ENCODE peak calls at places on chromosomes 3 and 15, in ten cellular contexts. X is caudate nucleus; P is DND-41; E is uterus; W is gastrocnemius medialis; H is RWPE1; F is dorsolateral prefrontal cortex; G is AG04450; C is neuronal stem cell; D is CD8-positive, alpha-beta memory T cell. T is an unnamed sample.

GRCh38 chr3:128170866-128171516 is 17.7 kb downstream of the EEFSEC start:
- DNase-seq in H (peak; percentile 81), P (peak; percentile 22), W (peak; percentile 23), D (no peak), F (no peak), G (peak; percentile 67), X (peak; percentile 4), C (peak; percentile 50), E (peak; percentile 78), T (no peak)

GRCh38 chr3:46059432-46059831 is 32.1 kb upstream of the XCR1 start:
- DNase-seq in X (no peak), G (no peak), H (no peak), E (no peak), P (no peak), F (no peak), D (no peak), W (no peak), C (no peak), T (no peak)

GRCh38 chr15:31338879-31339557 is 12.4 kb downstream of the KLF13 start:
- DNase-seq in H (no peak), F (no peak), D (no peak), P (no peak), E (peak; percentile 75), G (peak; percentile 29), W (no peak), X (no peak), C (no peak), T (no peak)

GRCh38 chr3:32457971-32458471 is 44.6 kb downstream of the CMTM6 start:
- DNase-seq in P (no peak), F (no peak), E (no peak), W (no peak), H (no peak), C (no peak), X (no peak), D (peak; percentile 42), G (no peak), T (peak; percentile 54)

GRCh38 chr3:11154036-11154952 is at the start of gene HRH1:
- DNase-seq in W (no peak), P (no peak), H (peak; percentile 13), D (no peak), G (no peak), F (no peak), C (peak; percentile 24), E (no peak), X (no peak), T (no peak)

GRCh38 chr3:49471856-49472495 is 1.9 kb downstream of the DAG1 start:
- DNase-seq in X (no peak), W (peak; percentile 77), C (no peak), P (no peak), H (no peak), G (no peak), D (no peak), E (no peak), F (no peak), T (no peak)

GRCh38 chr3:112958749-112959560 is 15.9 kb downstream of the CD200R1 start:
- DNase-seq in H (no peak), C (no peak), W (no peak), P (no peak), G (no peak), D (no peak), F (no peak), E (no peak), X (no peak), T (no peak)

GRCh38 chr15:32747886-32748285 is 30.1 kb downstream of the GREM1 start:
- DNase-seq in G (no peak), H (no peak), X (no peak), W (no peak), F (no peak), E (no peak), P (no peak), C (no peak), D (no peak), T (no peak)

GRCh38 chr3:58260733-58261132 is 23.1 kb downstream of the ABHD6 start:
- DNase-seq in D (no peak), P (no peak), H (no peak), E (no peak), W (peak; percentile 22), G (no peak), F (no peak), C (no peak), X (no peak), T (no peak)

GRCh38 chr3:191952186-191952585 is 491.2 kb downstream of the PYDC2 start:
- DNase-seq in G (no peak), H (no peak), P (no peak), F (no peak), E (no peak), X (no peak), D (no peak), C (no peak), W (no peak), T (no peak)

GRCh38 chr3:124985358-124985757 is 50.8 kb upstream of the MUC13 start:
- DNase-seq in C (no peak), F (no peak), G (peak; percentile 42), P (no peak), D (no peak), X (no peak), W (peak; percentile 16), H (peak; percentile 79), E (no peak), T (no peak)

GRCh38 chr3:177451277-177451880 is 254.1 kb upstream of the TBL1XR1 start:
- DNase-seq in P (no peak), F (no peak), G (no peak), D (no peak), E (no peak), X (no peak), W (no peak), C (no peak), H (no peak), T (no peak)

GRCh38 chr3:294581-294980 is 98.0 kb downstream of the CHL1 start:
- DNase-seq in D (no peak), C (no peak), H (no peak), X (no peak), W (no peak), P (no peak), F (no peak), G (no peak), E (no peak), T (no peak)

GRCh38 chr3:71579934-71580318 is 3.6 kb downstream of the FOXP1 start:
- DNase-seq in X (no peak), F (no peak), G (no peak), D (no peak), P (peak; percentile 10), W (no peak), E (peak; percentile 29), C (no peak), H (no peak), T (no peak)

GRCh38 chr15:65416845-65417416 is 5.8 kb downstream of the IGDCC4 start:
- DNase-seq in H (no peak), X (no peak), E (peak; percentile 61), G (no peak), D (no peak), P (no peak), F (no peak), C (peak; percentile 67), W (peak; percentile 56), T (no peak)
- H3K27ac ChIP-seq in H (no peak overlapping the region), X (no peak overlapping the region), E (peak overlapping the region; percentile 14), G (no peak overlapping the region), D (no peak overlapping the region), P (no peak overlapping the region), F (peak overlapping the region; percentile 31), C (peak overlapping the region; percentile 99), W (peak overlapping the region; percentile 58), T (no peak overlapping the region)

DNA sequence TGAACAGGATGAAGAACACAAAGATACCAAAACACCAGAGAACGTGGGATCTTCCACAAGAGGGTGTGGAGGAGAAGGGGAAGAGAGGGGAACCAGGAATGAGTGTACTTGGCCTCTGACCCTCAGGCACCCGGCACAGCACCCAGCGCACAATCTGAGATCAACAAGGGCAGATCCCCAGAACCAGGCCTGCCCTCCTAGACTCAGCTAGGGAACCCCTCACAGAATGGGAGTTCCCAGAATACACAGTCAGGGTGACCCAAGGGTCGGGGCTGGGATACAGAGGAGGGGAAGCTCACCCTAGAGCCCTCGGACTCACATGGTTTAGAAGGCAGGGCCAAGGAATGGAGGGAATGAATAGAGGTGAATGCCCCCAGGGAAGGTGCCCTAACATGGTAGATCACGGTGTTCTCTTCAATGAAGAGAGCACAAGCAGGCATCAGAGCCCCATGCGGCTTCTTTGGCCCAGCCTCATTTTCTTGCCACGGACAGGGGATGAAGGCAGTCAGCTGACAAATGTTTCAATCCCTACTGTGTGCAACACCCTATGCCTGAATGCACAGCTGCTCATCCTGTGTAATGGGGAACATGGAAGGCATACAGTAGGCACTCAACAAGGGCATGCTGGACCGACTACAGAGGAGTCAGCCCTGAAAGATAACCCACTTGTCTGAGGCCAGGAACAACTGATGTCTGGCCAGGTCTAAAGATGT is 13.1 kb downstream of the BMF start:
- DNase-seq in C (no peak), F (no peak), E (no peak), G (no peak), D (no peak), P (no peak), H (no peak), W (no peak), X (no peak), T (no peak)
- H3K27ac ChIP-seq in C (no peak overlapping the region), F (no peak overlapping the region), E (peak overlapping the region; percentile 95), G (peak overlapping the region; percentile 3), D (no peak overlapping the region), P (no peak overlapping the region), H (no peak overlapping the region), W (peak overlapping the region; percentile 65), X (peak overlapping the region; percentile 11), T (no peak overlapping the region)

DNA sequence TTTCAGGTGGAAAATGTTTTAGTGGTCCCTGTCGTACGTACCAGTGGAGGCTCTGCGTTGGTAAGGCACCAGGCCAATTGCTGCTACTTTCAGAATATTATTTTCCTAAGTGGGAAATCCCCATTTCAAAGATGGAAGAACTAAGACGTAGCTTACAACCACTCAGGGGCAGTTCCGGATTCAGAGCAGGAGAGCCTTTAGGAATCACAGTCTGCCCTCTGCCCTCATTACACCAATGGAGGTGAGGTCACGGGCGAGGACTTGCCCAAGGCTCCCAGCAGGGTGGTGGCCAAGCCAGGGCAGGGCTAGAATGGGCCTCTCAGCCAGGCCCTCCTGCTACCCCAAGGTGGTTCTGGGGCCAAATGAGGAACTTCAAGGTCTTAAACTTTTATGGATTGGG is 72.6 kb downstream of the RASGRF1 start:
- DNase-seq in P (no peak), E (no peak), C (no peak), X (no peak), H (no peak), G (no peak), D (no peak), F (no peak), W (no peak), T (no peak)
- H3K27ac ChIP-seq in P (no peak overlapping the region), E (no peak overlapping the region), C (no peak overlapping the region), X (no peak overlapping the region), H (no peak overlapping the region), G (no peak overlapping the region), D (no peak overlapping the region), F (no peak overlapping the region), W (no peak overlapping the region), T (no peak overlapping the region)

DNA sequence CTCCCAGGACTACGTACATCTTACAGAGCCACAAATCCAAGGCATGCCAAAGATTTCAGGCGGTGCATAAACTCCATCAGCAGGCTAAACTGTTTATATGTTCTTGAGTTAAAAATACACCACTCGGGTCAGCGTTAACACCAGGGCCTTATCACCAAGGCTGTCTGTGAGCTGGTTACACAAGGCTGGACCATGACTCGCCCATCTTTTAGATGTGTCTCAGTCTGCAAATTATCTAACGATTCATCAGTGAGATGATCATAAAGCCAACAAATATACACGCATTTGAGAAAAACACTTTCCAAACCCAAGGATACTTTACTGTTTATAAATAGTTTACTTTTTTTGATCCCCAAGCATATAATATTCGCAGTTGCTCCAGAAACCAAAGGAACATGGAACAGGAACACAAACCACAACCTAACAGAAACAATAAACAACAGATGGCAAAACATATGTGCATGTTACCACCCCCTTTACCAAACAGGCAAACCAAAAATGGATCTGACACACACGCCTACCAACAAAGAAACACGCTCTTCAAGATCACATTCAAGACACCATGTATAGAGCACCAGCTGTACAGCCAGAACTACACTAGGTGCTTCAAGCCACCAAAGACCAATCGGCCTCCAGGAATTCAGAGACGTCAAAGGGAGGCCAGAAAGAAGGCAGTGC is 15.4 kb downstream of the LRIG1 start:
- DNase-seq in X (no peak), E (no peak), D (no peak), C (no peak), G (peak; percentile 90), W (peak; percentile 35), H (no peak), P (no peak), F (no peak), T (no peak)
- H3K27ac ChIP-seq in X (no peak overlapping the region), E (peak overlapping the region; percentile 88), D (no peak overlapping the region), C (no peak overlapping the region), G (peak overlapping the region; percentile 95), W (peak overlapping the region; percentile 92), H (no peak overlapping the region), P (peak overlapping the region; percentile 39), F (peak overlapping the region; percentile 98), T (no peak overlapping the region)

T was measured in CD8-positive, alpha-beta T cell.